ENCODE peak calls at places on chromosomes 1 and 21, in seven cellular contexts. L, F, O, D, R, Y and G are unnamed samples.
A peak's percentile ranks its signal among the peaks of the same experiment; 100 is the strongest.

GRCh38 chr1:230550428-230550827 is 91.9 kb upstream of the COG2 start:
- DNase-seq in L (no peak), D (no peak), Y (no peak), O (no peak), R (no peak), F (no peak), G (no peak)

GRCh38 chr1:15543589-15544568 is 17.2 kb downstream of the DNAJC16 start:
- DNase-seq in F (peak; percentile 72), R (no peak), O (no peak), D (no peak), Y (no peak), L (no peak), G (no peak)

GRCh38 chr1:60598055-60598910 is 484.1 kb upstream of the NFIA start:
- DNase-seq in R (no peak), L (no peak), F (no peak), O (no peak), Y (no peak), D (no peak), G (no peak)

GRCh38 chr1:3359346-3360157 is 94.9 kb upstream of the ARHGEF16 start:
- DNase-seq in L (no peak), D (peak; percentile 67), Y (no peak), F (no peak), O (no peak), R (no peak), G (no peak)

GRCh38 chr1:240169188-240169587 is 77.5 kb downstream of the FMN2 start:
- DNase-seq in L (no peak), D (no peak), F (no peak), R (no peak), O (no peak), Y (no peak), G (peak; percentile 13)

GRCh38 chr1:64440423-64440822 is 29.5 kb upstream of the CACHD1 start:
- DNase-seq in L (no peak), Y (no peak), F (no peak), R (no peak), D (no peak), O (no peak), G (no peak)

GRCh38 chr21:17585875-17586450 is 26.7 kb downstream of the BTG3 start:
- DNase-seq in L (no peak), Y (peak; percentile 41), D (peak; percentile 35), R (no peak), O (peak; percentile 42), F (peak; percentile 19), G (peak; percentile 69)

GRCh38 chr1:206441336-206441967 is 28.8 kb upstream of the IKBKE start:
- DNase-seq in R (no peak), Y (no peak), O (no peak), D (no peak), L (no peak), F (no peak), G (no peak)

GRCh38 chr1:160006312-160006940 is 25.4 kb downstream of the PIGM start:
- DNase-seq in F (peak; percentile 84), R (no peak), D (peak; percentile 73), L (peak; percentile 46), O (peak; percentile 64), Y (peak; percentile 58), G (peak; percentile 75)

GRCh38 chr1:149843302-149844041 is 55.9 kb upstream of the BOLA1 start:
- DNase-seq in L (no peak), F (no peak), D (no peak), Y (peak; percentile 23), O (no peak), R (no peak), G (no peak)

GRCh38 chr1:161261859-161262225 is 3.3 kb downstream of the PCP4L1 start:
- DNase-seq in Y (no peak), L (no peak), F (no peak), O (no peak), D (no peak), R (no peak), G (no peak)

GRCh38 chr1:226575436-226576390 is 27.1 kb downstream of the STUM start:
- DNase-seq in O (no peak), F (no peak), L (no peak), Y (no peak), D (peak; percentile 71), R (no peak), G (no peak)

GRCh38 chr1:7375329-7375728 is 395.8 kb upstream of the VAMP3 start:
- DNase-seq in L (no peak), F (no peak), R (no peak), O (no peak), D (no peak), Y (no peak), G (no peak)

GRCh38 chr1:241411056-241411775 is 54.2 kb upstream of the RGS7 start:
- DNase-seq in R (no peak), D (no peak), O (no peak), F (no peak), Y (no peak), L (no peak), G (no peak)

GRCh38 chr1:72063364-72063763 is 219.0 kb downstream of the NEGR1 start:
- DNase-seq in Y (no peak), F (no peak), O (no peak), D (no peak), L (no peak), R (no peak), G (no peak)

GRCh38 chr1:181551249-181551648 is 67.9 kb downstream of the CACNA1E start:
- DNase-seq in L (no peak), O (no peak), D (no peak), Y (no peak), R (no peak), F (no peak), G (no peak)

GRCh38 chr1:36269408-36269838 is 36.7 kb upstream of the SH3D21 start:
- DNase-seq in O (no peak), R (no peak), D (no peak), L (no peak), F (no peak), Y (peak; percentile 94), G (peak; percentile 90)

GRCh38 chr1:206854401-206855129 is 10.9 kb upstream of the IL20 start:
- DNase-seq in L (no peak), D (no peak), Y (no peak), O (no peak), R (no peak), F (no peak), G (no peak)

GRCh38 chr1:68975534-68975933 is 478.7 kb upstream of the DEPDC1 start:
- DNase-seq in Y (no peak), O (no peak), L (no peak), F (no peak), D (peak; percentile 19), R (no peak), G (no peak)

GRCh38 chr1:112711041-112711440 is 4.1 kb downstream of the PPM1J start:
- DNase-seq in D (no peak), O (no peak), F (no peak), L (no peak), R (no peak), Y (no peak), G (no peak)

GRCh38 chr21:17777321-17777720 is 41.8 kb downstream of the C21orf91 start:
- DNase-seq in Y (no peak), O (no peak), F (no peak), L (no peak), D (no peak), R (no peak), G (no peak)

GRCh38 chr1:118294817-118295486 is 109.9 kb upstream of the SPAG17 start:
- DNase-seq in O (no peak), Y (no peak), R (no peak), D (no peak), F (no peak), L (no peak), G (no peak)

GRCh38 chr21:38136201-38136600 is 120.6 kb upstream of the KCNJ15 start:
- DNase-seq in Y (no peak), F (no peak), R (no peak), O (no peak), L (no peak), D (no peak), G (no peak)

GRCh38 chr1:197902131-197902453 is 338 bp upstream of the C1orf53 start:
- DNase-seq in Y (no peak), O (no peak), F (no peak), R (no peak), D (no peak), L (no peak), G (no peak)

GRCh38 chr1:173532237-173532636 is 55.1 kb downstream of the PRDX6 start:
- DNase-seq in R (no peak), Y (no peak), D (no peak), O (no peak), F (no peak), L (no peak), G (no peak)

GRCh38 chr1:1092149-1092855 is 18.2 kb upstream of the RNF223 start:
- DNase-seq in D (peak; percentile 24), O (no peak), R (no peak), F (no peak), Y (no peak), L (no peak), G (no peak)

GRCh38 chr1:230163205-230163604 is 96.2 kb downstream of the GALNT2 start:
- DNase-seq in F (no peak), Y (no peak), O (no peak), R (no peak), L (no peak), D (no peak), G (no peak)

GRCh38 chr1:44546403-44547053 is 127.8 kb downstream of the TMEM53 start:
- DNase-seq in D (no peak), L (no peak), Y (no peak), F (peak; percentile 42), O (no peak), R (no peak), G (no peak)
- TF ChIP-seq JUND in D (no peak), L (no peak), Y (no peak), F (no peak), O (no peak), R (no peak), G (no peak)

DNA sequence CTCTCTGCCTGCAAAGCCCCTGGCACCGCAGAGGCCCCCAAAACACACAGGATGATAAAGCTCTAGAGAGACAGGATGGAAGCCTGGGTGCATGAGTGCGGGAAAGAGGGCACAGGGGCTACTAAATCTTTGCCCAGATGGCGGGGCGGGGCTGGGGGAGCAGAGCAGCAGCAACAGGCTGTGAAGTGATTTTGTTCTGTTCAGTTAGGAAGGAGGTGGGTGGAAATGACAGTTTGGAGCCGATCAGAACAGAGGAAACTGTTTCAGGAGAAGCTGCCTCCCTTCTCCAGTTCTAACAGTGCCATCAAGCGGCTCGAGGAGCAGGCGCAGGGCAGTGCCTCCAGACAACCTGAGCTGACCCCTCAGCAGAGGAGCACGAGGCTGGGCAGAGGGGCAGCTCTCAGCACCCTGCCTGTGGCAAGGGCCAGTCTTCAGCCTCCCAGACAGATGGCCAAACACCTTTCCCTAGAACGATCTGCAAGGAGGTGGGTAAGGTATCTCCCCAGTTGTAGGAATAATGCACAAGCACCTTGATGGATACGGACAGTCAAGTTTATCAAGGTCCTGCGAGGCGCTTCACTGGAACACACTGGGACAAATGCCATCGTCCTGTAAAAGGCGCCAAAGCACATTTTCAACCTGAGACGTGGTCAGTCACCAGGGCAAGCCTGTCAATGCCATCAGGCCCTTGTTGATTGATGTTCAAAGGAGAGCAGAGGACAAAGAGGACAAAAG is 44.9 kb downstream of the TOMM20 start:
- DNase-seq in O (peak; percentile 58), F (peak; percentile 64), L (no peak), Y (peak; percentile 88), D (peak; percentile 84), R (no peak), G (peak; percentile 55)
- TF ChIP-seq JUND in O (no peak), F (peak; percentile 62), L (no peak), Y (no peak), D (no peak), R (no peak), G (no peak)

GRCh38 chr1:92749024-92749634 is 35.8 kb downstream of the EVI5 start:
- DNase-seq in R (no peak), D (peak; percentile 22), F (peak; percentile 40), O (peak; percentile 51), L (no peak), Y (peak; percentile 62), G (peak; percentile 7)
- TF ChIP-seq JUND in R (no peak), D (no peak), F (no peak), O (no peak), L (no peak), Y (no peak), G (no peak)

GRCh38 chr1:19861034-19861433 is 21.2 kb upstream of the OTUD3 start:
- DNase-seq in L (no peak), O (no peak), F (peak; percentile 24), Y (no peak), D (no peak), R (no peak), G (no peak)
- TF ChIP-seq JUND in L (no peak), O (peak; percentile 20), F (peak; percentile 81), Y (peak; percentile 35), D (no peak), R (no peak), G (no peak)